ENCODE peak calls at places on chromosomes 16 and 17, in nine cellular contexts. One of them, this sample, is unnamed. For H3K4me1, the result is how much of the 10 kb centered on the place peaks cover.

GRCh38 chr16:72798212-72798611 is 249.7 kb downstream of the ZFHX3 start:
- DNase-seq in body of pancreas: no peak
- DNase-seq in PC-3: no peak
- DNase-seq in fibroblast of lung: no peak
- DNase-seq in pancreas: no peak
- DNase-seq in OCI-LY7: no peak
- DNase-seq in kidney: no peak
- DNase-seq in CD8-positive, alpha-beta T cell: no peak
- DNase-seq in lung: no peak
- DNase-seq in this sample: no peak

GRCh38 chr17:69336996-69337395 is 10.1 kb upstream of the ABCA5 start:
- DNase-seq in OCI-LY7: no peak
- DNase-seq in CD8-positive, alpha-beta T cell: no peak
- DNase-seq in PC-3: no peak
- DNase-seq in body of pancreas: no peak
- DNase-seq in pancreas: no peak
- DNase-seq in lung: no peak
- DNase-seq in fibroblast of lung: no peak
- DNase-seq in kidney: no peak
- DNase-seq in this sample: no peak

GRCh38 chr16:35185366-35186044 is 1726.1 kb downstream of the TP53TG3F start:
- DNase-seq in fibroblast of lung: no peak
- DNase-seq in pancreas: no peak
- DNase-seq in CD8-positive, alpha-beta T cell: no peak
- DNase-seq in OCI-LY7: no peak
- DNase-seq in lung: no peak
- DNase-seq in body of pancreas: no peak
- DNase-seq in PC-3: no peak
- DNase-seq in kidney: no peak
- DNase-seq in this sample: no peak

GRCh38 chr17:4604111-4604644 is 19.8 kb downstream of the SMTNL2 start:
- DNase-seq in pancreas: no peak
- DNase-seq in lung: no peak
- DNase-seq in PC-3: no peak
- DNase-seq in fibroblast of lung: peak
- DNase-seq in OCI-LY7: no peak
- DNase-seq in CD8-positive, alpha-beta T cell: no peak
- DNase-seq in body of pancreas: peak
- DNase-seq in kidney: no peak
- DNase-seq in this sample: peak

GRCh38 chr16:9351841-9352434 is 260.5 kb downstream of the HAPSTR1 start:
- DNase-seq in body of pancreas: no peak
- DNase-seq in lung: no peak
- DNase-seq in kidney: no peak
- DNase-seq in PC-3: no peak
- DNase-seq in fibroblast of lung: no peak
- DNase-seq in OCI-LY7: no peak
- DNase-seq in CD8-positive, alpha-beta T cell: no peak
- DNase-seq in pancreas: no peak
- DNase-seq in this sample: no peak

GRCh38 chr17:63399316-63399715 is 46.8 kb downstream of the CYB561 start:
- DNase-seq in pancreas: no peak
- DNase-seq in lung: no peak
- DNase-seq in kidney: no peak
- DNase-seq in fibroblast of lung: peak
- DNase-seq in CD8-positive, alpha-beta T cell: no peak
- DNase-seq in body of pancreas: no peak
- DNase-seq in PC-3: no peak
- DNase-seq in OCI-LY7: no peak
- DNase-seq in this sample: no peak

GRCh38 chr17:44216173-44216572 is 3.3 kb downstream of the UBTF start:
- DNase-seq in PC-3: no peak
- DNase-seq in fibroblast of lung: no peak
- DNase-seq in body of pancreas: no peak
- DNase-seq in pancreas: no peak
- DNase-seq in OCI-LY7: peak
- DNase-seq in lung: no peak
- DNase-seq in kidney: no peak
- DNase-seq in CD8-positive, alpha-beta T cell: peak
- DNase-seq in this sample: no peak

GRCh38 chr17:67049025-67049739 is 4.8 kb downstream of the CACNG1 start:
- DNase-seq in fibroblast of lung: no peak
- DNase-seq in CD8-positive, alpha-beta T cell: no peak
- DNase-seq in OCI-LY7: no peak
- DNase-seq in body of pancreas: no peak
- DNase-seq in kidney: no peak
- DNase-seq in pancreas: no peak
- DNase-seq in PC-3: no peak
- DNase-seq in lung: no peak
- DNase-seq in this sample: no peak

GRCh38 chr16:53864819-53865491 is 161.0 kb downstream of the FTO start:
- DNase-seq in CD8-positive, alpha-beta T cell: no peak
- DNase-seq in fibroblast of lung: no peak
- DNase-seq in body of pancreas: no peak
- DNase-seq in kidney: no peak
- DNase-seq in pancreas: no peak
- DNase-seq in lung: no peak
- DNase-seq in OCI-LY7: no peak
- DNase-seq in PC-3: peak
- DNase-seq in this sample: no peak

GRCh38 chr16:81926036-81926435 is 85.2 kb downstream of the SDR42E1 start:
- DNase-seq in body of pancreas: no peak
- DNase-seq in OCI-LY7: no peak
- DNase-seq in lung: no peak
- DNase-seq in pancreas: no peak
- DNase-seq in kidney: no peak
- DNase-seq in CD8-positive, alpha-beta T cell: no peak
- DNase-seq in fibroblast of lung: no peak
- DNase-seq in PC-3: no peak
- DNase-seq in this sample: no peak

GRCh38 chr17:17084317-17084835 is 42.1 kb downstream of the MPRIP start:
- DNase-seq in PC-3: no peak
- DNase-seq in CD8-positive, alpha-beta T cell: no peak
- DNase-seq in OCI-LY7: no peak
- DNase-seq in body of pancreas: no peak
- DNase-seq in fibroblast of lung: no peak
- DNase-seq in lung: no peak
- DNase-seq in kidney: peak
- DNase-seq in pancreas: no peak
- DNase-seq in this sample: no peak

GRCh38 chr16:49690778-49691177 is 165.1 kb downstream of the ZNF423 start:
- DNase-seq in fibroblast of lung: no peak
- DNase-seq in CD8-positive, alpha-beta T cell: no peak
- DNase-seq in PC-3: no peak
- DNase-seq in pancreas: no peak
- DNase-seq in kidney: no peak
- DNase-seq in lung: no peak
- DNase-seq in body of pancreas: no peak
- DNase-seq in OCI-LY7: no peak
- DNase-seq in this sample: no peak

GRCh38 chr16:8751481-8752311 is 45.7 kb downstream of the TMEM186 start:
- DNase-seq in CD8-positive, alpha-beta T cell: no peak
- DNase-seq in OCI-LY7: no peak
- DNase-seq in pancreas: peak
- DNase-seq in kidney: no peak
- DNase-seq in body of pancreas: peak
- DNase-seq in lung: no peak
- DNase-seq in fibroblast of lung: peak
- DNase-seq in PC-3: peak
- DNase-seq in this sample: no peak

GRCh38 chr17:40452074-40452787 is 9.0 kb downstream of the IGFBP4 start:
- DNase-seq in lung: no peak
- DNase-seq in PC-3: no peak
- DNase-seq in OCI-LY7: no peak
- DNase-seq in pancreas: no peak
- DNase-seq in body of pancreas: peak
- DNase-seq in fibroblast of lung: peak
- DNase-seq in CD8-positive, alpha-beta T cell: no peak
- DNase-seq in kidney: peak
- DNase-seq in this sample: no peak

GRCh38 chr17:37824534-37825485 is 80.0 kb upstream of the HNF1B start:
- DNase-seq in pancreas: no peak
- DNase-seq in fibroblast of lung: peak
- DNase-seq in lung: no peak
- DNase-seq in OCI-LY7: peak
- DNase-seq in CD8-positive, alpha-beta T cell: no peak
- DNase-seq in body of pancreas: no peak
- DNase-seq in PC-3: peak
- DNase-seq in kidney: peak
- DNase-seq in this sample: no peak

GRCh38 chr16:16075463-16076399 is 126.3 kb downstream of the ABCC1 start:
- DNase-seq in CD8-positive, alpha-beta T cell: no peak
- DNase-seq in lung: peak
- DNase-seq in PC-3: no peak
- DNase-seq in kidney: peak
- DNase-seq in pancreas: no peak
- DNase-seq in fibroblast of lung: peak
- DNase-seq in body of pancreas: peak
- DNase-seq in OCI-LY7: no peak
- DNase-seq in this sample: peak

GRCh38 chr17:74332017-74332650 is 6.1 kb downstream of the KIF19 start:
- DNase-seq in lung: no peak
- DNase-seq in pancreas: no peak
- DNase-seq in OCI-LY7: peak
- DNase-seq in body of pancreas: no peak
- DNase-seq in CD8-positive, alpha-beta T cell: no peak
- DNase-seq in PC-3: no peak
- DNase-seq in kidney: no peak
- DNase-seq in fibroblast of lung: no peak
- DNase-seq in this sample: no peak

GRCh38 chr17:74330446-74330845 is 4.4 kb downstream of the KIF19 start:
- DNase-seq in OCI-LY7: no peak
- DNase-seq in body of pancreas: peak
- DNase-seq in pancreas: no peak
- DNase-seq in lung: no peak
- DNase-seq in CD8-positive, alpha-beta T cell: no peak
- DNase-seq in kidney: no peak
- DNase-seq in PC-3: no peak
- DNase-seq in fibroblast of lung: no peak
- DNase-seq in this sample: no peak

GRCh38 chr17:74328487-74328886 is 2.5 kb downstream of the KIF19 start:
- DNase-seq in PC-3: no peak
- DNase-seq in fibroblast of lung: no peak
- DNase-seq in CD8-positive, alpha-beta T cell: no peak
- DNase-seq in body of pancreas: no peak
- DNase-seq in kidney: no peak
- DNase-seq in lung: no peak
- DNase-seq in OCI-LY7: no peak
- DNase-seq in pancreas: no peak
- DNase-seq in this sample: no peak

GRCh38 chr17:74326506-74326905 is 480 bp downstream of the KIF19 start:
- DNase-seq in OCI-LY7: no peak
- DNase-seq in CD8-positive, alpha-beta T cell: no peak
- DNase-seq in lung: no peak
- DNase-seq in body of pancreas: no peak
- DNase-seq in fibroblast of lung: no peak
- DNase-seq in kidney: no peak
- DNase-seq in PC-3: no peak
- DNase-seq in pancreas: no peak
- DNase-seq in this sample: no peak

GRCh38 chr17:74329378-74329777 is 3.4 kb downstream of the KIF19 start:
- DNase-seq in CD8-positive, alpha-beta T cell: no peak
- DNase-seq in kidney: no peak
- DNase-seq in OCI-LY7: no peak
- DNase-seq in PC-3: no peak
- DNase-seq in body of pancreas: no peak
- DNase-seq in lung: no peak
- DNase-seq in pancreas: no peak
- DNase-seq in fibroblast of lung: no peak
- DNase-seq in this sample: no peak
- H3K27ac ChIP-seq in CD8-positive, alpha-beta T cell: no peak
- H3K27ac ChIP-seq in kidney: no peak
- H3K27ac ChIP-seq in OCI-LY7: no peak
- H3K27ac ChIP-seq in PC-3: no peak
- H3K27ac ChIP-seq in body of pancreas: no peak
- H3K27ac ChIP-seq in lung: no peak
- H3K27ac ChIP-seq in pancreas: no peak
- H3K27ac ChIP-seq in fibroblast of lung: no peak
- H3K27ac ChIP-seq in this sample: no peak

GRCh38 chr16:56357765-56358322 is 67.5 kb downstream of the AMFR start:
- DNase-seq in kidney: peak
- DNase-seq in body of pancreas: peak
- DNase-seq in CD8-positive, alpha-beta T cell: no peak
- DNase-seq in pancreas: no peak
- DNase-seq in lung: no peak
- DNase-seq in fibroblast of lung: no peak
- DNase-seq in OCI-LY7: no peak
- DNase-seq in PC-3: no peak
- DNase-seq in this sample: peak
- TF ChIP-seq CTCF in kidney: no peak
- TF ChIP-seq CTCF in body of pancreas: no peak
- TF ChIP-seq CTCF in CD8-positive, alpha-beta T cell: no peak
- TF ChIP-seq CTCF in pancreas: no peak
- TF ChIP-seq CTCF in lung: no peak
- TF ChIP-seq CTCF in fibroblast of lung: no peak
- TF ChIP-seq CTCF in OCI-LY7: peak
- TF ChIP-seq CTCF in PC-3: no peak
- TF ChIP-seq CTCF in this sample: no peak

GRCh38 chr17:36550491-36551417 is 6.0 kb downstream of the GGNBP2 start:
- DNase-seq in kidney: no peak
- DNase-seq in lung: no peak
- DNase-seq in fibroblast of lung: no peak
- DNase-seq in OCI-LY7: peak
- DNase-seq in pancreas: no peak
- DNase-seq in CD8-positive, alpha-beta T cell: no peak
- DNase-seq in body of pancreas: no peak
- DNase-seq in PC-3: no peak
- DNase-seq in this sample: no peak
- H3K4me1 ChIP-seq in kidney: under half
- H3K4me1 ChIP-seq in lung: under half
- H3K4me1 ChIP-seq in fibroblast of lung: under half
- H3K4me1 ChIP-seq in OCI-LY7: half or more
- H3K4me1 ChIP-seq in pancreas: under half
- H3K4me1 ChIP-seq in CD8-positive, alpha-beta T cell: half or more
- H3K4me1 ChIP-seq in body of pancreas: under half
- H3K4me1 ChIP-seq in PC-3: under half
- H3K4me1 ChIP-seq in this sample: under half

DNA sequence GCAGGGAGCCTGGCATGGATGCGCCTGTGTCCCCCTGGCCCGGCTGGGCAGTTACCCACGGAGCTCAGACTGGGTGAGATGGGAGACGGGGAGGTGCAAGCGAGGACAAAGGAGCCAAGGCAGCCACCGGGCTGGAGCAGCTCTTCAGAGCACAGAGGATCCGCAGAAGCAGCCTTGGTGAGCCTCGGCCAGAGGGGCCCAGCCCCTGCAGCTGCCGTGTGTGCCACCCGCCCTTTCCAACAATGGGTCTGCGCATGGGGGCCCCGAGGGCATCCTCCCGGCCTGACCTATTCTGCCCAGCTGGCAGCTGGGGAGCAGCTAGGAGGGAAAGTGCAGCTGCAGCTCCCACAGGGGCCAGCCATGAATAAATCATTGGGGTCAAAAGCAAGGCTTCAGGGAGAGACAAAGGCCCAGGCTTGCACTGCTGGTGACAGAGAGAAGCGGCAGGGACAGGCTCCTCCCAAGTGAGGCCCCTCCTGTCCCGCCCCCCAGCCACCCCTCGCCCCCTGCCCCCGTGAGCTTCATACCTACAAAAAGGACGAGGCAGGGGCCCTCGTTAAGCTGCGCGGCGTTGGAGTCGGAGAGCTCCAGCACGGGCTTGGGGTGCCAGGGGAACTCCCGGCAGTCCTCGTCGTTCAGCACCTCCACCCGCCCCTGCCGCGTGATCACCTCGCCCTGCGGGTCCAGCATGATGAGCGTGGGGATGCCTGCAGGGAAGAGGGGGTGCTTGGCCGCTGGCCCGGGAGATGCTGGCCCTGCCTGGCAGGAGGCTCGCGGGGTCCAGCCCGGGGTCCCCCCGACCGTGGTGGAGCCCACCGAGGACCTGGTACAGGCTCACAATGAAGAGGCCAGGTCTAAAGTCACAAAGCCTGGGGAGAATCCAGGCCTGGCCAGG is 22.6 kb downstream of the MRM3 start:
- DNase-seq in PC-3: no peak
- DNase-seq in lung: no peak
- DNase-seq in fibroblast of lung: no peak
- DNase-seq in CD8-positive, alpha-beta T cell: no peak
- DNase-seq in OCI-LY7: no peak
- DNase-seq in pancreas: no peak
- DNase-seq in kidney: no peak
- DNase-seq in body of pancreas: no peak
- DNase-seq in this sample: no peak
- H3K27ac ChIP-seq in PC-3: no peak
- H3K27ac ChIP-seq in lung: no peak
- H3K27ac ChIP-seq in fibroblast of lung: no peak
- H3K27ac ChIP-seq in CD8-positive, alpha-beta T cell: no peak
- H3K27ac ChIP-seq in OCI-LY7: no peak
- H3K27ac ChIP-seq in pancreas: no peak
- H3K27ac ChIP-seq in kidney: no peak
- H3K27ac ChIP-seq in body of pancreas: no peak
- H3K27ac ChIP-seq in this sample: no peak

This sample was measured in right lobe of liver.